ENCODE peak calls at places on chromosomes 7 and 10, in four cellular contexts. One of them, this sample, is unnamed.

GRCh38 chr7:34727464-34727995 is 69.5 kb downstream of the NPSR1 start:
- DNase-seq in CD4-positive, CD25-positive, alpha-beta regulatory T cell: no peak
- DNase-seq in endodermal cell: no peak
- DNase-seq in iPS DF 6.9: no peak
- DNase-seq in this sample: no peak

GRCh38 chr10:123139521-123140163 is 3.9 kb downstream of the HMX3 start:
- DNase-seq in endodermal cell: peak; percentile 82
- DNase-seq in CD4-positive, CD25-positive, alpha-beta regulatory T cell: peak; percentile 19
- DNase-seq in iPS DF 6.9: no peak
- DNase-seq in this sample: no peak

GRCh38 chr7:44158873-44159631 is 17.9 kb upstream of the MYL7 start:
- DNase-seq in iPS DF 6.9: no peak
- DNase-seq in CD4-positive, CD25-positive, alpha-beta regulatory T cell: no peak
- DNase-seq in endodermal cell: peak; percentile 38
- DNase-seq in this sample: no peak

GRCh38 chr7:58086461-58086860 is 636.5 kb downstream of the ZNF716 start:
- DNase-seq in CD4-positive, CD25-positive, alpha-beta regulatory T cell: no peak
- DNase-seq in iPS DF 6.9: no peak
- DNase-seq in endodermal cell: no peak
- DNase-seq in this sample: no peak

GRCh38 chr10:74846958-74847357 is 20.6 kb downstream of the KAT6B start:
- DNase-seq in CD4-positive, CD25-positive, alpha-beta regulatory T cell: no peak
- DNase-seq in iPS DF 6.9: no peak
- DNase-seq in endodermal cell: no peak
- DNase-seq in this sample: no peak

GRCh38 chr10:7787150-7787856 is 490 bp downstream of the KIN start:
- DNase-seq in endodermal cell: no peak
- DNase-seq in iPS DF 6.9: no peak
- DNase-seq in CD4-positive, CD25-positive, alpha-beta regulatory T cell: no peak
- DNase-seq in this sample: no peak

GRCh38 chr10:20276127-20276979 is 460.1 kb downstream of the PLXDC2 start:
- DNase-seq in iPS DF 6.9: no peak
- DNase-seq in CD4-positive, CD25-positive, alpha-beta regulatory T cell: no peak
- DNase-seq in endodermal cell: no peak
- DNase-seq in this sample: no peak

GRCh38 chr7:77734590-77735421 is 38.5 kb downstream of the RSBN1L start:
- DNase-seq in iPS DF 6.9: no peak
- DNase-seq in CD4-positive, CD25-positive, alpha-beta regulatory T cell: no peak
- DNase-seq in endodermal cell: no peak
- DNase-seq in this sample: no peak

GRCh38 chr7:92057375-92057774 is 76.9 kb downstream of the CYP51A1 start:
- DNase-seq in endodermal cell: no peak
- DNase-seq in iPS DF 6.9: no peak
- DNase-seq in CD4-positive, CD25-positive, alpha-beta regulatory T cell: no peak
- DNase-seq in this sample: no peak

GRCh38 chr10:3107426-3107961 is 40.1 kb downstream of the PFKP start:
- DNase-seq in endodermal cell: no peak
- DNase-seq in iPS DF 6.9: no peak
- DNase-seq in CD4-positive, CD25-positive, alpha-beta regulatory T cell: no peak
- DNase-seq in this sample: no peak

GRCh38 chr7:780516-780915 is 51.8 kb upstream of the SUN1 start:
- DNase-seq in endodermal cell: no peak
- DNase-seq in iPS DF 6.9: no peak
- DNase-seq in CD4-positive, CD25-positive, alpha-beta regulatory T cell: no peak
- DNase-seq in this sample: no peak

GRCh38 chr7:102042016-102042656 is 224.7 kb downstream of the CUX1 start:
- DNase-seq in iPS DF 6.9: no peak
- DNase-seq in endodermal cell: no peak
- DNase-seq in CD4-positive, CD25-positive, alpha-beta regulatory T cell: no peak
- DNase-seq in this sample: no peak

GRCh38 chr7:156614434-156615264 is 25.9 kb upstream of the RNF32 start:
- DNase-seq in iPS DF 6.9: no peak
- DNase-seq in endodermal cell: no peak
- DNase-seq in CD4-positive, CD25-positive, alpha-beta regulatory T cell: no peak
- DNase-seq in this sample: no peak

GRCh38 chr10:73920084-73920483 is 9.2 kb downstream of the PLAU start:
- DNase-seq in endodermal cell: no peak
- DNase-seq in CD4-positive, CD25-positive, alpha-beta regulatory T cell: no peak
- DNase-seq in iPS DF 6.9: no peak
- DNase-seq in this sample: no peak

GRCh38 chr10:15200626-15201025 is 32.1 kb upstream of the NMT2 start:
- DNase-seq in iPS DF 6.9: no peak
- DNase-seq in endodermal cell: no peak
- DNase-seq in CD4-positive, CD25-positive, alpha-beta regulatory T cell: no peak
- DNase-seq in this sample: no peak

GRCh38 chr7:78777844-78778243 is 675.6 kb downstream of the MAGI2 start:
- DNase-seq in endodermal cell: no peak
- DNase-seq in iPS DF 6.9: no peak
- DNase-seq in CD4-positive, CD25-positive, alpha-beta regulatory T cell: no peak
- DNase-seq in this sample: no peak

GRCh38 chr10:29772403-29772802 is 137.6 kb upstream of the SVIL start:
- DNase-seq in iPS DF 6.9: no peak
- DNase-seq in CD4-positive, CD25-positive, alpha-beta regulatory T cell: no peak
- DNase-seq in endodermal cell: no peak
- DNase-seq in this sample: no peak

GRCh38 chr7:36040679-36041078 is 112.4 kb upstream of the EEPD1 start:
- DNase-seq in CD4-positive, CD25-positive, alpha-beta regulatory T cell: no peak
- DNase-seq in endodermal cell: no peak
- DNase-seq in iPS DF 6.9: no peak
- DNase-seq in this sample: no peak

GRCh38 chr10:107790271-107790670 is 625.8 kb upstream of the SORCS1 start:
- DNase-seq in iPS DF 6.9: no peak
- DNase-seq in CD4-positive, CD25-positive, alpha-beta regulatory T cell: no peak
- DNase-seq in endodermal cell: no peak
- DNase-seq in this sample: no peak

GRCh38 chr7:75536491-75536890 is 44.4 kb downstream of the SPDYE5 start:
- DNase-seq in CD4-positive, CD25-positive, alpha-beta regulatory T cell: no peak
- DNase-seq in endodermal cell: no peak
- DNase-seq in iPS DF 6.9: no peak
- DNase-seq in this sample: no peak
- H3K27ac ChIP-seq in CD4-positive, CD25-positive, alpha-beta regulatory T cell: no peak overlapping the region
- H3K27ac ChIP-seq in endodermal cell: no peak overlapping the region
- H3K27ac ChIP-seq in iPS DF 6.9: no peak overlapping the region
- H3K27ac ChIP-seq in this sample: no peak overlapping the region

GRCh38 chr10:49689882-49690510 is 10.5 kb downstream of the C10orf53 start:
- DNase-seq in iPS DF 6.9: peak; percentile 60
- DNase-seq in endodermal cell: peak; percentile 80
- DNase-seq in CD4-positive, CD25-positive, alpha-beta regulatory T cell: no peak
- DNase-seq in this sample: no peak
- H3K27me3 ChIP-seq in iPS DF 6.9: peaks cover 54% of the 10 kb centered on the region
- H3K27me3 ChIP-seq in endodermal cell: peaks cover 52% of the 10 kb centered on the region
- H3K27me3 ChIP-seq in CD4-positive, CD25-positive, alpha-beta regulatory T cell: peaks cover 31% of the 10 kb centered on the region
- H3K27me3 ChIP-seq in this sample: peaks cover 45% of the 10 kb centered on the region

DNA sequence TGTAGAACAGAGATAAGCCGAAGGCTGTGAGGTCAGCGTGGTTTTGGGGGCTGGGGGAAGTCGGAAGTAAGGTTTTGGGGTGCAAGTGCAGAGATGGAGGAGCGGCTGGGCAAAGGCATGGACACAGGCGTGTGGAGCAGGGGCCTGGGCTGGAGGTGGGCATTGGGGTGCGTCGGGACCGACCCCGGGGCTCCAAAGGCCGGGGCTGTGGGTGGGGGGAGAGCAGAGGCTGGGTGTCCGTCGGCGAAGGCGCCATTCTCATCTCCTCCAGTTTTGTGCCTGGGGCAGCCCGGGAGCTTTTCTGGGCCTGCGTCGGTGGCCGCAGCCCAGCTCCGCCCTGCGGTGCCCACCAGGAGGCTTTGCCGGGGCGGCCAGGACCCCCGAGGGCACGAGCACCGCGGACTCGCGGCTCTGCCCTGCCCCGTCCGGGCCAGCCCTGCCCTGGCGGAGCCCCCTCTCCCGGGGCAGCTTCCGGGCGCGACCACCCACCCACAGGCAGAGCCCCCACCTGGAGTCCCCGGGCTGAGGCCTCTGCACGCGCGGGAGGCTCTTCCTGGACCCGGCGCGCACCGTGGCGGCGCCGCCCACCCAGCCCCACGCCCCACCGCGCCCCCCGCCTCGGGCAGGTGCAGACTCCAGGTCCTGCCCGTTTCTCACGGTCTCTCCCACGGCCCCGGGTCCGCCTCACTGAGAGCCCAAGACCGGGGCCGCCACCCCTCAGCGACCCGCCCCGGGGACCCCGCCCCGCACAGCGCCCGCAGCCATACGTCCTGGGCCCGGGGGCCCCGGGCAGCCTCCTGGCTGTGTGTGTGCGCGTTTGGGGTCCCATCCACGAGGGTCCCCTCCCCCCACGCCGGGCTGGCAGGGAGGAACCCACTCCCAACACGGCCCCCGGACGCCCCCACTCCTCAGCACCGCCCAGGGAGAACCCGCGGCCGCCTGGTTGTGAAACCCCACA is 7.7 kb upstream of the SCART1 start:
- DNase-seq in iPS DF 6.9: no peak
- DNase-seq in CD4-positive, CD25-positive, alpha-beta regulatory T cell: no peak
- DNase-seq in endodermal cell: no peak
- DNase-seq in this sample: no peak
- H3K9me3 ChIP-seq in iPS DF 6.9: peaks cover 22% of the 10 kb centered on the region
- H3K9me3 ChIP-seq in CD4-positive, CD25-positive, alpha-beta regulatory T cell: peaks cover 28% of the 10 kb centered on the region
- H3K9me3 ChIP-seq in endodermal cell: peaks cover 32% of the 10 kb centered on the region
- H3K9me3 ChIP-seq in this sample: peaks cover 31% of the 10 kb centered on the region

GRCh38 chr10:69346776-69347175 is 68.5 kb downstream of the HK1 start:
- DNase-seq in CD4-positive, CD25-positive, alpha-beta regulatory T cell: no peak
- DNase-seq in iPS DF 6.9: no peak
- DNase-seq in endodermal cell: no peak
- DNase-seq in this sample: no peak

GRCh38 chr10:69345402-69345801 is 67.1 kb downstream of the HK1 start:
- DNase-seq in CD4-positive, CD25-positive, alpha-beta regulatory T cell: no peak
- DNase-seq in iPS DF 6.9: no peak
- DNase-seq in endodermal cell: peak; percentile 76
- DNase-seq in this sample: no peak

GRCh38 chr10:69344591-69345244 is 66.4 kb downstream of the HK1 start:
- DNase-seq in iPS DF 6.9: no peak
- DNase-seq in endodermal cell: peak; percentile 57
- DNase-seq in CD4-positive, CD25-positive, alpha-beta regulatory T cell: peak; percentile 26
- DNase-seq in this sample: no peak

GRCh38 chr10:69345890-69346474 is 67.7 kb downstream of the HK1 start:
- DNase-seq in endodermal cell: peak; percentile 54
- DNase-seq in CD4-positive, CD25-positive, alpha-beta regulatory T cell: no peak
- DNase-seq in iPS DF 6.9: no peak
- DNase-seq in this sample: no peak

DNA sequence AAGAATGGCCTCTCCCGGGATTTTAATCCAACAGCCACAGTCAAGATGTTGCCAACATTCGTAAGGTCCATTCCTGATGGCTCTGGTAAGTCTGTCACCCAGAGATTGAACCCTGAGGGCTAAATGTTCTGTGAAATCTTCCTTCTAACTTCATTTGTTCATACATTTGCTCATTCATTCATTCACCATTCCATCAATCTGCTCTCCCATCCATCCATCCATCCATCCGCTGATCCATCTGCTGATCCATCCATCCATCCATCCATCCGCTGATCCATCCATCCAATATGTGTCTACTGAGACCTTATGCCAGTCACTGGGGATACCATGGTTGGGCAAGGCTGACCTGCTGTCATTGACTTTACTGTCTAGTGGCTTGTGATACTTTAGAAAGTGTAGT is 65.6 kb downstream of the HK1 start:
- DNase-seq in CD4-positive, CD25-positive, alpha-beta regulatory T cell: no peak
- DNase-seq in endodermal cell: no peak
- DNase-seq in iPS DF 6.9: no peak
- DNase-seq in this sample: no peak
- H3K27ac ChIP-seq in CD4-positive, CD25-positive, alpha-beta regulatory T cell: peak overlapping the region; percentile 77
- H3K27ac ChIP-seq in endodermal cell: no peak overlapping the region
- H3K27ac ChIP-seq in iPS DF 6.9: no peak overlapping the region
- H3K27ac ChIP-seq in this sample: peak overlapping the region; percentile 69

DNA sequence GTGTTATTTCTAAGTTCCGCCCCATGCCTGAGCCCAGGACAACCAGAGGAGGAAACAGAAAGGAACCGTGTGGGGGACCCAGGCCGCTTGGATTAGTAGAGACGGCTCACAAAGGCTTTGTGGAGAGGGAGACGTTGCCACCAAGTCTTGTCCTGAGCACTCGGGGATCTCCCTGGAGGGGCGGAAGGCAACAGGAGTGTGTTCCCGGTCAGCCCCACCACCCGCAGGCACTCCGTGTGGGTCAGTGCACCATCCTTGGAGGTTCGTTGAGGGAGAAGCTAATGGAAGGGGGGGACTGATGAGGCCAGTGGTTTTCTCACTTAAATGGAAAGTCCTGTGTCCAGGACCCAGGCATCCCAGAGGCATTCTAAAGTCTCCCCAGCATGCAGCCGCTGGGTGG is 26.7 kb upstream of the EN2 start:
- DNase-seq in endodermal cell: no peak
- DNase-seq in CD4-positive, CD25-positive, alpha-beta regulatory T cell: no peak
- DNase-seq in iPS DF 6.9: no peak
- DNase-seq in this sample: no peak
- H3K27me3 ChIP-seq in endodermal cell: peaks cover 34% of the 10 kb centered on the region
- H3K27me3 ChIP-seq in CD4-positive, CD25-positive, alpha-beta regulatory T cell: peaks cover 2% of the 10 kb centered on the region
- H3K27me3 ChIP-seq in iPS DF 6.9: no peaks in the 10 kb centered on the region
- H3K27me3 ChIP-seq in this sample: peaks cover 14% of the 10 kb centered on the region

GRCh38 chr7:64320547-64321495 is 7.1 kb downstream of the ZNF736 start:
- DNase-seq in endodermal cell: no peak
- DNase-seq in CD4-positive, CD25-positive, alpha-beta regulatory T cell: no peak
- DNase-seq in iPS DF 6.9: no peak
- DNase-seq in this sample: no peak
- H3K9me3 ChIP-seq in endodermal cell: peaks cover 63% of the 10 kb centered on the region
- H3K9me3 ChIP-seq in CD4-positive, CD25-positive, alpha-beta regulatory T cell: peaks cover 36% of the 10 kb centered on the region
- H3K9me3 ChIP-seq in iPS DF 6.9: peaks cover 2% of the 10 kb centered on the region
- H3K9me3 ChIP-seq in this sample: peaks cover 22% of the 10 kb centered on the region

DNA sequence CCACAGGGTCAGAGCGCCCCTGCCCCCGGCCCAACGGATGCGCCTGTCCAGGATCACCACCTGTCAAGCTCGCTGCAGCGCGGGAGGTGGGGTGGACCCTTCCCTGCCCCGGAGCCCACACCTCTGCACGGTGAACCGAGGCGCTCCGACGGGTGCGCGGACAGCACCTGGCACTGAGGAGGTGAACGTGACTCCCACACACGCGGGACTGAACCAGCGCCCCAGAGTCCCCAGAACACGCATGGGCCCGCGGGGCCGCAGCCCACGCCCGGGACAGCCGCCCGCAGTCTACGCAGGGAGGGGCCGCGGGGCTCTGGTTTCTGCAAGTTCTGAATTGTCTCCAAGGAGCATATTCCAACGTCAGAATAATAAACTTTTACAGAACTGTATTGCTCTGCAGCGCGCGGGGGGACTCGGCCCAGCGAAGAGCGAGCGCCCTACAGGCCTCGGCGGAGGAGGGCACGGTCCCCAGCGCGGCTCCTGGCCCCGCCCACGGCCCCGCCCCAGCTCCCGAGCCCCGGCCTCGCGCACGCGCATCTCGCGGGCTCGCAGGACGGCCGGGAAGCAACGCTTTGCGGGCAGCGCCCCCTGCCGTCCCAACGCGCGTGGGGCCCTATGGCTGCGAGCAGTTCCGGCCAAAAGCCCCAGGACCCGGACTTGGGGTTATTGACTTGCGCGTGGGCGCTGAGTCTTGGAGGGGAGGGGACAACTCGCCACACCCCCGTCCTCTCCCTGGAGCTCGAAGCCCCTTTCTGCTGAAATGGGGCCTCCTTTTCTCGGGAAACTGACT is 29.7 kb downstream of the OAT start:
- DNase-seq in endodermal cell: peak; percentile 95
- DNase-seq in CD4-positive, CD25-positive, alpha-beta regulatory T cell: peak; percentile 89
- DNase-seq in iPS DF 6.9: peak; percentile 70
- DNase-seq in this sample: peak; percentile 91
- H3K27ac ChIP-seq in endodermal cell: no peak overlapping the region
- H3K27ac ChIP-seq in CD4-positive, CD25-positive, alpha-beta regulatory T cell: no peak overlapping the region
- H3K27ac ChIP-seq in iPS DF 6.9: no peak overlapping the region
- H3K27ac ChIP-seq in this sample: no peak overlapping the region

This sample was measured in CD4-positive, alpha-beta T cell.